ENCODE peak calls at places on chromosomes 6 and 20, in nine cellular contexts. Z is IMR-90, O is cardiac fibroblast, R is fibroblast of pulmonary artery, H is aorta, I is right cardiac atrium, L is esophagus squamous epithelium, X is heart right ventricle, Y is psoas muscle. C is an unnamed sample.

GRCh38 chr6:110415297-110415916 is at the start of gene DDO:
- DNase-seq in Z (peak; percentile 22), O (peak; percentile 29), R (peak; percentile 34), H (peak; percentile 93), I (peak; percentile 91), L (no peak), X (peak; percentile 82), Y (peak; percentile 95), C (no peak)

GRCh38 chr6:157059781-157060180 is 263.5 kb downstream of the TMEM242 start:
- DNase-seq in Z (no peak), O (no peak), R (peak; percentile 19), H (no peak), I (no peak), L (no peak), X (no peak), Y (no peak), C (peak; percentile 4)

GRCh38 chr6:21596379-21597242 is 3.1 kb downstream of the SOX4 start:
- DNase-seq in Z (peak; percentile 59), O (peak; percentile 73), R (peak; percentile 66), H (peak; percentile 85), I (peak; percentile 85), L (no peak), X (peak; percentile 57), Y (peak; percentile 68), C (peak; percentile 59)

GRCh38 chr6:53290547-53291510 is 57.9 kb downstream of the ELOVL5 start:
- DNase-seq in Z (no peak), O (no peak), R (no peak), H (no peak), I (no peak), L (no peak), X (no peak), Y (no peak), C (no peak)

GRCh38 chr20:33188421-33188820 is 20.5 kb downstream of the BPIFA2 start:
- DNase-seq in Z (no peak), O (no peak), R (no peak), H (no peak), I (no peak), L (no peak), X (no peak), Y (no peak), C (no peak)

GRCh38 chr6:9292975-9293374 is 857.6 kb upstream of the SLC35B3 start:
- DNase-seq in Z (peak; percentile 16), O (no peak), R (peak; percentile 3), H (no peak), I (no peak), L (no peak), X (no peak), Y (no peak), C (no peak)

GRCh38 chr6:53593001-53593488 is 48.1 kb upstream of the GCLC start:
- DNase-seq in Z (peak; percentile 79), O (peak; percentile 54), R (peak; percentile 43), H (no peak), I (no peak), L (no peak), X (no peak), Y (no peak), C (peak; percentile 63)

GRCh38 chr6:92132446-92132845 is 1286.9 kb downstream of the EPHA7 start:
- DNase-seq in Z (no peak), O (no peak), R (no peak), H (no peak), I (no peak), L (no peak), X (no peak), Y (no peak), C (peak; percentile 71)

GRCh38 chr6:116518621-116519020 is 7.2 kb downstream of the CALHM5 start:
- DNase-seq in Z (no peak), O (no peak), R (no peak), H (no peak), I (peak; percentile 45), L (no peak), X (peak; percentile 10), Y (no peak), C (peak; percentile 30)

GRCh38 chr6:163711615-163712568 is 297.4 kb downstream of the QKI start:
- DNase-seq in Z (no peak), O (no peak), R (no peak), H (peak; percentile 83), I (peak; percentile 85), L (no peak), X (peak; percentile 80), Y (peak; percentile 95), C (no peak)

GRCh38 chr20:13443690-13444089 is 195.0 kb downstream of the TASP1 start:
- DNase-seq in Z (no peak), O (no peak), R (no peak), H (no peak), I (no peak), L (no peak), X (no peak), Y (no peak), C (no peak)

GRCh38 chr20:7585126-7585679 is 355.1 kb downstream of the HAO1 start:
- DNase-seq in Z (no peak), O (peak; percentile 20), R (peak; percentile 7), H (no peak), I (no peak), L (no peak), X (no peak), Y (no peak), C (peak; percentile 55)

GRCh38 chr6:154370545-154370944 is 13.9 kb upstream of the IPCEF1 start:
- DNase-seq in Z (peak; percentile 58), O (peak; percentile 51), R (peak; percentile 55), H (no peak), I (no peak), L (no peak), X (no peak), Y (no peak), C (peak; percentile 39)

GRCh38 chr20:62641749-62642665 is at the start of gene SLCO4A1:
- DNase-seq in Z (peak; percentile 44), O (peak; percentile 23), R (peak; percentile 28), H (peak; percentile 91), I (peak; percentile 92), L (no peak), X (peak; percentile 86), Y (peak; percentile 89), C (peak; percentile 45)

DNA sequence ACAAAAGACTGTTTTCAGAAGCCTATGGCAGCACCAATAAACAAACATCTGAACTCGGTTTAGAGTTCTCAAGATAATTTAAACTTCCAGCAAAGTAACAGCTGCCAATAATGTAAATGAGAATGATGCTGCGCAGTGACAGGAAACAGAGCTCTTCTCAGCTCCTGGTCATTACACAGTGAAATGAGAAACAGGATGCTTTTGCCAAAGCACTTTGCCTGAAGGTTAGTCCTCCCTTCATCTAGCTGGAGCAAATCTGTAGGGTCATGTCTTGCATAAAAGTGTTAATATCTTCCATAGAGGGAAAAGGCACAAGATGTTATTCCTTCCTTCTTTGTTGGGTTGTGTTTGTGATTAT is 102.7 kb upstream of the BEND6 start:
- DNase-seq in Z (no peak), O (no peak), R (no peak), H (no peak), I (no peak), L (no peak), X (no peak), Y (no peak), C (no peak)
- H3K4me3 ChIP-seq in Z (peak overlapping the region; percentile 64), O (no peak overlapping the region), R (no peak overlapping the region), H (no peak overlapping the region), I (peak overlapping the region; percentile 94), L (peak overlapping the region; percentile 43), X (no peak overlapping the region), Y (peak overlapping the region; percentile 63), C (no peak overlapping the region)

DNA sequence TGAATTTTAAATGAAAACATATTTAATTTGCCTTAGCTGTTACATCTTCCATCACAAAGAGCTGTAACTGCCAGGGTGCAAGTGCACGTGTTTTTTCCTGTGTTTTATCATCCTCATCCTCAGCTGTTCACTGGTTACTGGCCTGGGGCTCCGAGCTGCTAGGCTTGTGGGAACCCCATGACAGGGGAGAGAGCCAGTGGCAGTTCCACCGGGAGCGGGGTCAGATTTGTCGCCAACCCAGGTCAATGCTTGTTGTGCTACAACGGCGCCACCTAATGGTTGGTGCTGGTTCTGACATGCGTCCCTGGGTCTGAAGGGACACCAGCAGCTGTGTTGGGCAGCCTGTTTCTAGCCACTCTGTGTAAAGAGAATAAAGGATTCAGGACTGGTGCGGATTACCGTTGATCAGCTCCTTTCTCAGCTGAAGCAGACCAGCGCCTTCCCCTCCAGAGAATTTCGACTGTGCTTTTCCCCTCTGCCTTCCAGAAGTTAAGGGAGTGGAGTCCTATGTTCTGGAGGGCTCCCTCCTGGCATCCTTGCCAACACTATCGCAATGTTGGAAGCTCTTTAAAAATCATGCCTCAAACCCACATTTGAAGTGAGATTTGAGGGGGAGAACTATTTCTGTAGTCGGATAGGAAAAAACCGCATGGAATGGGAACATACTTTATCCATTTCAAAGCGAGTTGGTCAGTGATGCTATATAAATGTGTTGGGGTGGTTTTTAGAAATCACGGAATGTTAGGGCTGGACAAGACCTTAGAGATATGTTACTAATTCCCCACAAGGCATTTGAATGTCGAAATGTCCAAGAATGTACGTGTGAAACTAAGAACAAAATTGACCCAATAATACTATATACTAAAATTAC is 32.1 kb downstream of the SUMO4 start:
- DNase-seq in Z (peak; percentile 74), O (peak; percentile 86), R (peak; percentile 84), H (peak; percentile 96), I (peak; percentile 95), L (peak; percentile 16), X (peak; percentile 87), Y (peak; percentile 93), C (peak; percentile 76)
- H3K4me3 ChIP-seq in Z (no peak overlapping the region), O (no peak overlapping the region), R (no peak overlapping the region), H (no peak overlapping the region), I (no peak overlapping the region), L (no peak overlapping the region), X (no peak overlapping the region), Y (no peak overlapping the region), C (no peak overlapping the region)

DNA sequence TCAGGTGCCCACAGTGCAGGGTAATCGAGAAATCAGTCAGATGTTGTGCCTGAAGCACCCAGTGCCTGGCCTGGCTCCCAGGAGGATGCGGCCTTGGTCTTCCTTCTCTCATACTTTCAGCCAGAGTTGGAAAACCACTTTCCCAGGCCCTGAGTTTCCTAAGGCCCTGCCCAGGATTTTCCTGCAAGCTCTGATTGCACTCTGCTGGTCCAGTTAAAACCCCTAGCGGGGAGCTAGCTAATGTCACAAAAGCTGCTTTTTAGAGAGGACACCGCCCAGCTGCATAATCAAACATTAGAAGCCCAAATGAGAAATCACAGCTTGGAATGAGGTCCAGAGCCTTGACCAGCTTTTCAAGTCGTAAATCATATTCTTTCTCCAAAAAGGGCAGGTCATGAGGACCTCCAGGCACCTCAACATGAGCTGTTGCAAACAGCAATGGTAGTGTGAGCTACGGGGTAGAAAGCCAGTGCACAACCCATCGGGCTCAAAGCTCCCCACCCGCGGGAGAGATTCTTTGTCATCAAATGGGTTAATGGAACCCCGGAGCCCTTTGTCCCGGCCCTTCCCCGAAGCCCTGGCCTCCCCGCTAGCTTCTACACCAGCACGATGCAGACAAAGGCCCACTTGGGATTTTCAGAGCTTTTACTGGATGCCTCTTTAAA is 134.1 kb downstream of the SCML4 start:
- DNase-seq in Z (no peak), O (peak; percentile 75), R (no peak), H (no peak), I (no peak), L (no peak), X (no peak), Y (no peak), C (no peak)
- H3K4me3 ChIP-seq in Z (no peak overlapping the region), O (no peak overlapping the region), R (no peak overlapping the region), H (no peak overlapping the region), I (no peak overlapping the region), L (no peak overlapping the region), X (no peak overlapping the region), Y (no peak overlapping the region), C (no peak overlapping the region)

DNA sequence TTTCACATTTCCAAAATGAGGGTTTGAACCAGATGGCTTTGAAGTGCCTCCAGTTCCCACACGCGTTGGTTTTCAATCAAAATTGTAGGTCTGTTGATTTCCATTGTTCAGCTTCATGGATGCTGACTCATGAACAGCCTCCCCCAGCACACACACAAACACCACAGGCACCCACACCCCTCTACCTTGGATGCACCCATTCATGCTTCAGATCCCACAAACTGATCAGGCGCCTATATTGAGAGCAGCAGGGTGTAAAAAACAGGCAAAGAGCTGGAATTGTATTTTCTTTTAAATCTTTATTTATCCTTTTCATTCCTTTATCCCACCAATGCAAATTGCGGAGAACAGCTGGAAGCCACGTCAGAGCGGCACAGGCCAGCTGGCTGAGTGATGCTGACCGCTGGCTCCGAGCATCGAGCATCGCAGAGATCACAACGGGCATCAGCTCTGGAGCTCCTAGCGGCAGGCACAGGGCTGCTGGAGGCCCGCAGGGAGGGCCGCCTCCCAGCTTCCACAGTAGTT is 29.3 kb upstream of the TBC1D7 start:
- DNase-seq in Z (peak; percentile 77), O (peak; percentile 81), R (peak; percentile 74), H (no peak), I (peak; percentile 69), L (no peak), X (no peak), Y (no peak), C (no peak)
- H3K4me3 ChIP-seq in Z (no peak overlapping the region), O (no peak overlapping the region), R (no peak overlapping the region), H (no peak overlapping the region), I (no peak overlapping the region), L (no peak overlapping the region), X (no peak overlapping the region), Y (no peak overlapping the region), C (no peak overlapping the region)

C was measured in epithelial cell of esophagus.